ENCODE peak calls at places on chromosomes 3 and 15, in seven cellular contexts. X, R, S, Z, U, J and V are unnamed samples.

GRCh38 chr15:55897560-55898336 is 95.7 kb downstream of the NEDD4 start:
- DNase-seq in S (peak), Z (peak), U (no peak), R (peak), X (no peak), J (peak), V (peak)

GRCh38 chr15:68424754-68425390 is 7.1 kb downstream of the ITGA11 start:
- DNase-seq in J (no peak), Z (no peak), R (no peak), U (no peak), X (no peak), S (no peak), V (no peak)

GRCh38 chr3:79211588-79212359 is 556.0 kb downstream of the ROBO1 start:
- DNase-seq in R (no peak), J (no peak), Z (peak), S (no peak), X (no peak), U (no peak), V (no peak)

GRCh38 chr3:126473292-126474168 is 2.2 kb downstream of the ZXDC start:
- DNase-seq in J (no peak), S (no peak), U (no peak), R (no peak), X (no peak), Z (no peak), V (no peak)

GRCh38 chr3:10522646-10523303 is 17.4 kb upstream of the ATP2B2 start:
- DNase-seq in U (no peak), R (no peak), Z (no peak), X (peak), S (no peak), J (no peak), V (no peak)

GRCh38 chr15:69562097-69562496 is 109.5 kb downstream of the RPLP1 start:
- DNase-seq in J (no peak), Z (no peak), U (no peak), X (no peak), S (no peak), R (no peak), V (no peak)

GRCh38 chr3:50238549-50239026 is 2.6 kb downstream of the GNAI2 start:
- DNase-seq in S (peak), J (peak), U (peak), R (peak), Z (no peak), X (no peak), V (peak)

GRCh38 chr3:17810759-17811158 is 68.3 kb upstream of the TBC1D5 start:
- DNase-seq in S (no peak), R (no peak), X (no peak), U (no peak), J (no peak), Z (peak), V (no peak)

GRCh38 chr15:53434174-53434678 is 325.2 kb downstream of the WDR72 start:
- DNase-seq in J (no peak), S (no peak), U (no peak), Z (no peak), R (no peak), X (no peak), V (no peak)

GRCh38 chr3:133230191-133230590 is 169.7 kb upstream of the BFSP2 start:
- DNase-seq in X (no peak), J (no peak), R (no peak), U (no peak), Z (no peak), S (no peak), V (no peak)

GRCh38 chr15:80442728-80443403 is 38.7 kb downstream of the ARNT2 start:
- DNase-seq in U (no peak), J (no peak), Z (no peak), X (no peak), S (no peak), R (no peak), V (no peak)

GRCh38 chr3:125967156-125967555 is 1.8 kb upstream of the ROPN1B start:
- DNase-seq in R (no peak), U (no peak), X (no peak), J (no peak), Z (no peak), S (no peak), V (no peak)

GRCh38 chr15:39684215-39684614 is 98.4 kb downstream of the FSIP1 start:
- DNase-seq in U (no peak), S (no peak), J (no peak), R (no peak), X (no peak), Z (no peak), V (no peak)

GRCh38 chr15:51366911-51367310 is 25.5 kb downstream of the GLDN start:
- DNase-seq in Z (no peak), U (no peak), R (no peak), X (no peak), S (no peak), J (no peak), V (peak)

GRCh38 chr3:66602237-66602636 is 101.4 kb upstream of the LRIG1 start:
- DNase-seq in X (no peak), R (no peak), Z (no peak), J (no peak), U (no peak), S (no peak), V (no peak)

GRCh38 chr3:192899540-192899982 is 18.1 kb downstream of the MB21D2 start:
- DNase-seq in J (no peak), Z (no peak), X (no peak), U (no peak), S (no peak), R (no peak), V (no peak)

GRCh38 chr15:81256916-81257315 is 60.2 kb downstream of the IL16 start:
- DNase-seq in Z (peak), J (no peak), S (no peak), X (no peak), R (no peak), U (no peak), V (no peak)

GRCh38 chr15:85044894-85045293 is 63.2 kb downstream of the PDE8A start:
- DNase-seq in U (no peak), S (no peak), Z (no peak), J (no peak), R (no peak), X (no peak), V (no peak)

GRCh38 chr3:65004795-65005295 is 317.0 kb upstream of the ADAMTS9 start:
- DNase-seq in S (no peak), U (no peak), X (no peak), Z (no peak), R (no peak), J (no peak), V (no peak)

GRCh38 chr3:62367735-62368704 is 5.3 kb downstream of the FEZF2 start:
- DNase-seq in X (no peak), S (no peak), J (no peak), R (no peak), Z (peak), U (no peak), V (no peak)

GRCh38 chr3:188854395-188855149 is 317.2 kb upstream of the TPRG1 start:
- DNase-seq in X (no peak), J (no peak), U (no peak), R (no peak), S (no peak), Z (no peak), V (no peak)

GRCh38 chr3:185402561-185402960 is 39.6 kb downstream of the MAP3K13 start:
- DNase-seq in J (no peak), R (no peak), S (no peak), X (no peak), U (no peak), Z (no peak), V (peak)

GRCh38 chr3:43872901-43873300 is 182.2 kb downstream of the ABHD5 start:
- DNase-seq in Z (no peak), R (no peak), J (no peak), X (no peak), U (no peak), S (no peak), V (no peak)

GRCh38 chr15:57432141-57432701 is 55.9 kb downstream of the CGNL1 start:
- DNase-seq in Z (peak), R (no peak), X (no peak), U (no peak), J (no peak), S (no peak), V (no peak)

GRCh38 chr15:67156426-67156825 is 91.0 kb downstream of the SMAD3 start:
- DNase-seq in U (no peak), Z (no peak), R (no peak), S (no peak), X (no peak), J (no peak), V (no peak)

GRCh38 chr3:59573911-59574310 is 524.1 kb upstream of the CFAP20DC start:
- DNase-seq in S (peak), Z (no peak), J (no peak), U (peak), R (peak), X (no peak), V (peak)

GRCh38 chr15:41377978-41378377 is 24.3 kb downstream of the NDUFAF1 start:
- DNase-seq in Z (no peak), S (no peak), X (no peak), U (no peak), R (no peak), J (no peak), V (no peak)

GRCh38 chr3:171491412-171491811 is 31.2 kb upstream of the TNIK start:
- DNase-seq in J (no peak), S (no peak), U (no peak), X (no peak), R (no peak), Z (no peak), V (no peak)

GRCh38 chr3:190040145-190040544 is 80.6 kb downstream of the P3H2 start:
- DNase-seq in U (no peak), Z (no peak), R (no peak), S (no peak), J (no peak), X (no peak), V (no peak)

GRCh38 chr15:97627634-97628033 is 332.9 kb upstream of the ARRDC4 start:
- DNase-seq in U (no peak), R (no peak), S (no peak), J (no peak), X (no peak), Z (no peak), V (no peak)

GRCh38 chr3:52341123-52341522 is 25.0 kb downstream of the DNAH1 start:
- DNase-seq in Z (no peak), R (no peak), U (no peak), S (no peak), X (no peak), J (no peak), V (no peak)

GRCh38 chr3:110311526-110311925 is 760.1 kb upstream of the NECTIN3 start:
- DNase-seq in Z (no peak), R (no peak), U (no peak), X (no peak), J (no peak), S (no peak), V (no peak)

GRCh38 chr3:129104051-129104450 is 17.6 kb downstream of the RAB43 start:
- DNase-seq in R (no peak), Z (no peak), X (no peak), J (peak), S (no peak), U (no peak), V (no peak)

GRCh38 chr3:119350114-119350513 is 55.9 kb downstream of the ARHGAP31 start:
- DNase-seq in U (no peak), Z (peak), X (no peak), J (no peak), R (no peak), S (no peak), V (no peak)

GRCh38 chr15:90106522-90107117 is 4.4 kb upstream of the IDH2 start:
- DNase-seq in X (no peak), Z (no peak), R (no peak), U (peak), S (peak), J (no peak), V (no peak)

GRCh38 chr3:141000027-141000663 is 51.0 kb upstream of the SPSB4 start:
- DNase-seq in X (peak), S (peak), J (peak), U (no peak), R (peak), Z (peak), V (peak)
- TF ChIP-seq CTCF in X (peak), S (peak), J (peak), U (peak), R (peak), Z (peak), V (peak)

GRCh38 chr3:16338124-16338523 is 73.1 kb downstream of the OXNAD1 start:
- DNase-seq in Z (no peak), R (no peak), S (no peak), J (no peak), X (peak), U (no peak), V (no peak)

GRCh38 chr3:16336876-16337275 is 71.9 kb downstream of the OXNAD1 start:
- DNase-seq in S (no peak), Z (no peak), J (no peak), U (no peak), R (no peak), X (peak), V (no peak)

GRCh38 chr3:16335364-16335763 is 70.4 kb downstream of the OXNAD1 start:
- DNase-seq in Z (no peak), J (no peak), U (no peak), R (no peak), X (no peak), S (no peak), V (no peak)

GRCh38 chr3:16334909-16335308 is 69.9 kb downstream of the OXNAD1 start:
- DNase-seq in X (no peak), R (no peak), J (no peak), U (no peak), S (no peak), Z (no peak), V (no peak)

DNA sequence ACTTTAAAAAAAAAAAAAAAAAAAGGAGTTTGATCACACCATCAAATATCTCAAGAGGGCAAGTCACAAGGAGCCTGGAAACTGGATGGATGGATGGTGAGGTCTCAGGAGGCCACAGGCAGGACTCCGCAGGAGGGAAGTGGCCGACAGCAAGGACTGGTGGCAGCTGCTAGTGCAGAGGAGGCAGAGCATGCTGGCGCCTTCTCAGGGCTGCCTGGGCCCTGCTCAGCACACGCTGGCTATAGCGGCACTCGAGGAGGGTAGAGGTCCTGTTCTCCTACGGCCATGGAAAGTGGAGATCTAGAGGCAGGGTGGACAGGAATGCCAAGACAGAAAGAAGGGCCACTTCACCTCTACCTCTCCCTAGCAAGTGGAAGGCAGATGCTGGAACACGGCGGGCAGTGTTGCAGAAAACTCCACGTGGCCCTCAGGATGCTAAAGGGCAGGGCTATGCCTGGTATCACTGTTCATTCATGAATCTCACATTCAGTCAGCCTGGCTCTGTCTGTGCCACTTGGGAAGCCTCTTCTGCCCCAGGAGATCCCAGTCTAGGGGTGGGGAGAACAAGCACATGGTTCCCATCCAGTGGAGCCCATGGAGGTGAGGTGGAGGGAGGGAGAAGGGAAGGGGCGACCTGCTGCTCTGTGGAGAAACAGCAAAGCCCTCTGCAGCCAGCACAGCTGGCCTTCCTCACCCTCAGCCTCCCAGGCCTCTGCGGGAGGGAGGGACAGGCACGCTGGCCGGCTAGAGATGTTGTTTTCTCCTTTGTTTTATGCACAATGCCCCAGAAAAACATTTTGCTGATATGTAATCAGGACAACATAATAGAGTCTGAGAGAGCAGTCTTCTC is 71.0 kb downstream of the OXNAD1 start:
- DNase-seq in S (no peak), J (peak), X (peak), U (no peak), R (no peak), Z (no peak), V (no peak)
- H3K27ac ChIP-seq in S (no peak), J (peak), X (no peak), U (no peak), R (peak), Z (no peak), V (no peak)

DNA sequence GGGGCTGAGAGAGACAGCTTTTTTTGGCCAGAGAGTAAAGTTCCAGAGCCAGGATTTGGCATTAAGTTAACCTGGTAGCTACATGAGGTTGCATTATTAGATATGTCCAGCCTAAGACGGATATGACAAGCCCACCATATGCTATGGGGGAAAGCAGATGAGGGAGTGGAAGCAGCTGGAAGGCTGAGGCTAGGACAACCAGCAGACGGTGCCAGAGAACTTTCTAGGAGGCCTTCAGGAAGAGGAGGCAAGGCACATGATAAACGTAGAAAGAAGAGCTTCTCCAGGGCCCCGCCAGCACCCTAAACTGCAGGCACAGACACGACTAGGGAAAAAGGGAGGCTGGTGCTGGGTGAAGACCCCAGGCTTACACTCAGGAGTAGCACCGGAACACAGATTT is 87.0 kb downstream of the CTNNB1 start:
- DNase-seq in U (no peak), J (no peak), S (no peak), R (no peak), Z (no peak), X (no peak), V (no peak)
- TF ChIP-seq CTCF in U (no peak), J (no peak), S (no peak), R (no peak), Z (no peak), X (no peak), V (no peak)

DNA sequence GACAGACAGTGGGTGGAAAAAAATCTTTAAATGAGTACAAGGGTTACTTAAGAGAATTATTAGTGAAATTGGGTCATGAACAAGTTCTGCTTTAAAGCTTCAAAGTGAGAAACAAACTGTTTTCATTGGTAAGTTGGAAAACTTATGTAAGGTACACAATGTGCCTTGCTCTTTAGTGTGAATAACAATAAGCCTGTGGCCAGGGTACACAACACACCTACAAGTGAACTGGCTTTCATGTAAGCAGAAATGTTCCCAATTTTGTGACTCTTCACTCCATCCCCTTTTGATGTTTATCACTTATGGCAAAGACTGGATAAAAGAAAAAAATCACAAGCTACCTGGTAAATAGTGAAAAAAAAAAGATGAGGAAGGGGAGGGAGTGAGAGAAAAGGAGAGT is 253.7 kb downstream of the ZBTB20 start:
- DNase-seq in R (no peak), S (no peak), J (no peak), U (no peak), Z (no peak), X (no peak), V (no peak)
- H3K27ac ChIP-seq in R (no peak), S (peak), J (no peak), U (no peak), Z (no peak), X (no peak), V (peak)

GRCh38 chr15:75306188-75306587 is 23.6 kb downstream of the GOLGA6D start:
- DNase-seq in Z (no peak), J (no peak), X (no peak), R (no peak), S (no peak), U (no peak), V (no peak)

GRCh38 chr15:75302318-75302717 is 19.7 kb downstream of the GOLGA6D start:
- DNase-seq in J (no peak), U (no peak), Z (no peak), S (no peak), R (no peak), X (no peak), V (no peak)

GRCh38 chr15:75313116-75313845 is 22.6 kb upstream of the COMMD4 start:
- DNase-seq in U (no peak), S (no peak), R (no peak), X (no peak), Z (no peak), J (no peak), V (no peak)

GRCh38 chr15:75309711-75310110 is 26.2 kb upstream of the COMMD4 start:
- DNase-seq in X (no peak), R (no peak), S (no peak), U (no peak), Z (no peak), J (no peak), V (no peak)

GRCh38 chr15:75307778-75308390 is 25.2 kb downstream of the GOLGA6D start:
- DNase-seq in Z (peak), U (no peak), S (no peak), J (peak), R (no peak), X (no peak), V (peak)
- TF ChIP-seq CTCF in Z (peak), U (no peak), S (peak), J (peak), R (no peak), X (peak), V (peak)

GRCh38 chr3:100953103-100953502 is 40.1 kb downstream of the ABI3BP start:
- DNase-seq in J (no peak), R (no peak), U (no peak), Z (no peak), S (no peak), X (no peak), V (no peak)

GRCh38 chr3:100957407-100958100 is 35.7 kb downstream of the ABI3BP start:
- DNase-seq in U (no peak), R (no peak), S (no peak), J (no peak), Z (no peak), X (no peak), V (no peak)

GRCh38 chr3:100956276-100956675 is 36.9 kb downstream of the ABI3BP start:
- DNase-seq in U (no peak), Z (no peak), S (no peak), X (no peak), R (no peak), J (no peak), V (no peak)

GRCh38 chr3:100954199-100954935 is 38.9 kb downstream of the ABI3BP start:
- DNase-seq in X (no peak), S (no peak), U (no peak), Z (no peak), J (no peak), R (no peak), V (no peak)

DNA sequence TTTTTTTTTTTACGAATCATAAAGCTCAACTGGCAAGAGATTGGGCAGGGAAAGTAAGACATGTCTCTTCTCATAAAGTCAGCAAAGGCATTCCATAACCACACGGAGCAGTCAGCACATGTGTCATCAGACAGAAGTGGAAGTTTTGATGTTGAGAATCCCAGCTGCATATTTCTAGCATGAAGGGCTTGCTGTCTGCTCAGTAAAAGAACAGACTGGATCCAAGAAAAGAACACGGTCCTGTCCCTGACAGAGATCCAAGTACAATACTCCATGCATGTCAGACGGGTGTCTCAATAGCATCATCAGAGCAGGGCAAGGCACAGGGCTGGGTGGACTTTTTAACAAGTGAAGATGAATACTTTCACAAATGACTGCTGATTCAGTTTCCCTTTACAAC is 38.2 kb downstream of the ABI3BP start:
- DNase-seq in R (no peak), X (no peak), S (peak), U (no peak), J (peak), Z (no peak), V (peak)
- H3K27ac ChIP-seq in R (no peak), X (no peak), S (peak), U (no peak), J (peak), Z (no peak), V (no peak)